ENCODE peak calls at places on chromosomes 3 and 15, in five cellular contexts. E is stomach, Q is esophagus muscularis mucosa, N is suprapubic skin, D is SK-N-SH. O is an unnamed sample.

GRCh38 chr15:25192651-25193050 is 237.9 kb downstream of the SNRPN start:
- DNase-seq in E (no peak), Q (no peak), N (no peak), D (no peak), O (no peak)

GRCh38 chr3:62229201-62229600 is 144.1 kb downstream of the FEZF2 start:
- DNase-seq in E (no peak), Q (peak; percentile 39), N (no peak), D (no peak), O (no peak)

GRCh38 chr15:65942436-65942835 is 73.1 kb downstream of the RAB11A start:
- DNase-seq in E (no peak), Q (no peak), N (no peak), D (peak; percentile 71), O (no peak)

GRCh38 chr15:65339926-65340325 is 35.4 kb downstream of the RNU5B-1 start:
- DNase-seq in E (no peak), Q (no peak), N (no peak), D (peak; percentile 55), O (no peak)

GRCh38 chr15:57920916-57921315 is 144.6 kb downstream of the ALDH1A2 start:
- DNase-seq in E (no peak), Q (no peak), N (no peak), D (no peak), O (no peak)

GRCh38 chr3:119628816-119629445 is 31.2 kb downstream of the PLA1A start:
- DNase-seq in E (no peak), Q (no peak), N (no peak), D (no peak), O (no peak)

GRCh38 chr3:65318231-65318630 is 630.4 kb upstream of the ADAMTS9 start:
- DNase-seq in E (no peak), Q (no peak), N (no peak), D (no peak), O (no peak)

GRCh38 chr3:35505181-35505580 is 134.1 kb upstream of the ARPP21 start:
- DNase-seq in E (peak; percentile 26), Q (no peak), N (no peak), D (no peak), O (no peak)

GRCh38 chr15:90232941-90233700 is 620 bp downstream of the CIB1 start:
- DNase-seq in E (peak; percentile 74), Q (no peak), N (peak; percentile 83), D (peak; percentile 73), O (peak; percentile 68)

GRCh38 chr3:126544596-126545281 is 14.0 kb downstream of the C3orf22 start:
- DNase-seq in E (peak; percentile 21), Q (no peak), N (peak; percentile 21), D (peak; percentile 28), O (no peak)

GRCh38 chr3:170802164-170803151 is 67.5 kb downstream of the RPL22L1 start:
- DNase-seq in E (no peak), Q (no peak), N (no peak), D (no peak), O (no peak)

GRCh38 chr3:105436687-105437086 is 70.0 kb downstream of the ALCAM start:
- DNase-seq in E (no peak), Q (no peak), N (no peak), D (no peak), O (no peak)

GRCh38 chr3:197752107-197752506 is 2.4 kb downstream of the FYTTD1 start:
- DNase-seq in E (no peak), Q (no peak), N (no peak), D (no peak), O (no peak)

GRCh38 chr3:107404727-107405519 is 27.7 kb downstream of the CCDC54 start:
- DNase-seq in E (no peak), Q (no peak), N (no peak), D (no peak), O (no peak)

GRCh38 chr3:64484289-64484992 is 203.4 kb downstream of the ADAMTS9 start:
- DNase-seq in E (peak; percentile 84), Q (peak; percentile 93), N (peak; percentile 85), D (peak; percentile 76), O (peak; percentile 11)

GRCh38 chr3:14248849-14249523 is 70.4 kb downstream of the LSM3 start:
- DNase-seq in E (no peak), Q (no peak), N (peak; percentile 83), D (no peak), O (no peak)

GRCh38 chr3:4449043-4449803 is 17.8 kb downstream of the SUMF1 start:
- DNase-seq in E (no peak), Q (no peak), N (no peak), D (no peak), O (no peak)

GRCh38 chr3:50156991-50157493 is 1.9 kb downstream of the SEMA3F start:
- DNase-seq in E (peak; percentile 57), Q (no peak), N (no peak), D (no peak), O (no peak)

GRCh38 chr15:77538011-77538410 is 94.7 kb downstream of the LINGO1 start:
- DNase-seq in E (no peak), Q (no peak), N (no peak), D (no peak), O (no peak)

GRCh38 chr3:115217678-115218451 is 70.8 kb upstream of the ZBTB20 start:
- DNase-seq in E (no peak), Q (no peak), N (no peak), D (peak; percentile 35), O (peak; percentile 7)

GRCh38 chr3:18840535-18841137 is 307.7 kb upstream of the KCNH8 start:
- DNase-seq in E (no peak), Q (no peak), N (no peak), D (no peak), O (no peak)

GRCh38 chr3:186060222-186060621 is 48.7 kb downstream of the ETV5 start:
- DNase-seq in E (no peak), Q (no peak), N (no peak), D (no peak), O (no peak)

GRCh38 chr15:41914406-41914805 is 20.6 kb upstream of the SPTBN5 start:
- DNase-seq in E (no peak), Q (no peak), N (no peak), D (no peak), O (no peak)

GRCh38 chr3:176906046-176906905 is 291.0 kb downstream of the TBL1XR1 start:
- DNase-seq in E (no peak), Q (no peak), N (no peak), D (peak; percentile 6), O (no peak)

GRCh38 chr3:156812521-156813335 is 13.4 kb upstream of the LEKR1 start:
- DNase-seq in E (no peak), Q (no peak), N (no peak), D (no peak), O (peak; percentile 67)

GRCh38 chr3:56357266-56357665 is 111.0 kb downstream of the ERC2 start:
- DNase-seq in E (no peak), Q (no peak), N (no peak), D (no peak), O (no peak)

GRCh38 chr15:54515664-54516582 is 537.7 kb downstream of the UNC13C start:
- DNase-seq in E (no peak), Q (no peak), N (no peak), D (no peak), O (no peak)

GRCh38 chr15:69491051-69491505 is 38.5 kb downstream of the RPLP1 start:
- DNase-seq in E (no peak), Q (no peak), N (peak; percentile 76), D (no peak), O (no peak)

GRCh38 chr15:42915654-42916053 is 4.9 kb downstream of the TTBK2 start:
- DNase-seq in E (no peak), Q (no peak), N (no peak), D (no peak), O (no peak)

GRCh38 chr3:123335007-123335670 is 113.8 kb downstream of the ADCY5 start:
- DNase-seq in E (no peak), Q (no peak), N (peak; percentile 40), D (no peak), O (no peak)

GRCh38 chr3:194375921-194376570 is 6.5 kb upstream of the LRRC15 start:
- DNase-seq in E (no peak), Q (no peak), N (no peak), D (no peak), O (no peak)

GRCh38 chr15:90860942-90861675 is 7.3 kb upstream of the FURIN start:
- DNase-seq in E (no peak), Q (no peak), N (no peak), D (no peak), O (peak; percentile 37)

GRCh38 chr3:127077506-127078064 is 94.7 kb downstream of the PLXNA1 start:
- DNase-seq in E (no peak), Q (no peak), N (peak; percentile 22), D (no peak), O (no peak)

DNA sequence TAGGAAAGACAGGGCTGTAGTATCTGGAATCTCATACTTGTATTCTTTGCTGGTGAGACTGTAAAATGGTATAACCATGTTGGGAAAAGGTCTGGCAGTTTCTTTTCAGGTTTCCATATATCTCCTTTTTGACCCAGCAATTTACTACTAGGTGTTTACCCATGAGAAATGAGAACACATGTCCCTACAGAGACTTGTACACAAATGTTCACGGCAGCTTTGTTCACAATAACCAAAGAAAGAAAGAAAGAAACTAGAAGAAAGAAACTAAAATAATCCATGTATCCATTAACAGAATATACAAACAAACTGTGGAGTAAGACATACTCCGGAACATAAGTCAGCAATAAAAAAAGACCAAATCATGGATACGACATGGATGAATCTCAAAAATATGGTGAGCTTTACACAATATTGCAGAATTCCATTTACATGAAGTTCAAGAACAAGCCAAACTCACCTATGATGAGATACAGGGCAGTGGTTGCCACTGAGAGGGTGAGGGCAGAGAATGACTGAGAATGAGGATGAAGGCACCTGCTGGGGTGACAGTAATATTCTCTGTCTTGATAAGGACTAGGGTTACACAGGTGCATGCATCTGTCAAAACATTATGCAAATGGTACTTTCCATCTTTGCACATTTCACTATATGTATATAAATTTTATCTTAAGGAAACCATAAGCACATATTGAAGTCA is 2.7 kb downstream of the RFTN1 start:
- DNase-seq in E (no peak), Q (no peak), N (no peak), D (no peak), O (no peak)
- TF ChIP-seq POLR2AphosphoS5 in E (no peak), Q (no peak), N (no peak), D (no peak), O (no peak)

GRCh38 chr3:161854232-161854771 is 357.7 kb downstream of the OTOL1 start:
- DNase-seq in E (peak; percentile 29), Q (no peak), N (no peak), D (peak; percentile 3), O (no peak)
- TF ChIP-seq CTCF in E (no peak), Q (no peak), N (no peak), D (peak; percentile 52), O (peak; percentile 6)

GRCh38 chr15:74425634-74426033 is 8.1 kb downstream of the SEMA7A start:
- DNase-seq in E (no peak), Q (no peak), N (no peak), D (no peak), O (no peak)
- TF ChIP-seq POLR2AphosphoS5 in E (no peak), Q (no peak), N (no peak), D (no peak), O (no peak)

DNA sequence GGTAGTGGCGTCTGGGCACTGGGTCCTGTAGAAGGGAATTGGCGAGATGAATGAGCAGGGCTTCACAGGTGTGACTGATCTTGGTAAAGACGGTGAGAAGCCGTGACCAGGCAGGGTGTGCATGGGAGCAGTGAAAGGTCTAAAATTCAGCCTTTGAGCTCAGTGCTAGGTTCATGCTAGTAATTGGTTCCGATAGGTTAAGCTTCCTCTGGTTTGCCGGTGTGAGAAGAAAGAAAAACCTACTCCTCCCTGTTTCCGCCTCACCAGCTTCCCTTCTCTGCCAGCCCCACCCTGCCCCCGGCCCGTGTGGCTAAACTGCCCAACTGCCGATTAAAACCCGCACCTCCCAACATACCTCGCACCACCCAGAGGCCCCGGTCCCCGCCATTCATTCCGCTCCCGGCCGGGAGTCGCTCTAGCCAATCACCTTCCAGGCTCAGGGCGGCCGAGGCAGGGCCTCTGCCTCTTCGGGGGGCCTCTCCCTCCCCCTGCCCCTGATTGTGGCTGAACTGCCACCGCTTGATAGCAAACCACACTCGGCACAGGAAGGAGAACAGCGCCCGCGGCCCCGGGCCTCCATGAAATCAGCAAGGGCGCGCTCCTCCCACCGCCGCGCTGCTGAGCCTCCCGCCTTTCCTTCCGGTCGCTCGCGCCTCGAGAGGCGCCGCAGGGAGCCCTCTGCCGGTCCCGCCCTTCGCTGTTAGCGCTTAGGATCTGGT is 7.3 kb upstream of the NRROS start:
- DNase-seq in E (peak; percentile 85), Q (no peak), N (peak; percentile 90), D (peak; percentile 94), O (peak; percentile 100)
- TF ChIP-seq CTCF in E (no peak), Q (peak; percentile 31), N (no peak), D (peak; percentile 26), O (no peak)

O was measured in HL-60.